ENCODE peak calls at places on chromosomes 12 and 14, in five cellular contexts. One of them, this sample, is unnamed.

GRCh38 chr14:93375673-93376156 is 28.7 kb downstream of the COX8C start:
- DNase-seq in GM23248: no peak
- DNase-seq in astrocyte: no peak
- DNase-seq in endothelial cell of umbilical vein: no peak
- DNase-seq in Karpas-422: peak
- DNase-seq in this sample: no peak

GRCh38 chr12:123712780-123713319 is 697 bp downstream of the ATP6V0A2 start:
- DNase-seq in GM23248: peak
- DNase-seq in astrocyte: no peak
- DNase-seq in endothelial cell of umbilical vein: no peak
- DNase-seq in Karpas-422: peak
- DNase-seq in this sample: no peak

GRCh38 chr12:45727994-45728624 is 1.4 kb upstream of the ARID2 start:
- DNase-seq in GM23248: peak
- DNase-seq in astrocyte: no peak
- DNase-seq in endothelial cell of umbilical vein: no peak
- DNase-seq in Karpas-422: peak
- DNase-seq in this sample: no peak

GRCh38 chr12:104669057-104669770 is 212.5 kb downstream of the CHST11 start:
- DNase-seq in GM23248: no peak
- DNase-seq in astrocyte: no peak
- DNase-seq in endothelial cell of umbilical vein: peak
- DNase-seq in Karpas-422: no peak
- DNase-seq in this sample: peak

GRCh38 chr12:28021704-28022103 is 49.2 kb upstream of the PTHLH start:
- DNase-seq in GM23248: no peak
- DNase-seq in astrocyte: no peak
- DNase-seq in endothelial cell of umbilical vein: no peak
- DNase-seq in Karpas-422: no peak
- DNase-seq in this sample: no peak

GRCh38 chr12:57135487-57135886 is 7.2 kb downstream of the LRP1 start:
- DNase-seq in GM23248: peak
- DNase-seq in astrocyte: no peak
- DNase-seq in endothelial cell of umbilical vein: no peak
- DNase-seq in Karpas-422: no peak
- DNase-seq in this sample: peak

GRCh38 chr12:59999291-59999690 is 403.5 kb downstream of the SLC16A7 start:
- DNase-seq in GM23248: no peak
- DNase-seq in astrocyte: no peak
- DNase-seq in endothelial cell of umbilical vein: no peak
- DNase-seq in Karpas-422: no peak
- DNase-seq in this sample: no peak

GRCh38 chr12:68306564-68306963 is 25.6 kb downstream of the MDM1 start:
- DNase-seq in GM23248: no peak
- DNase-seq in astrocyte: no peak
- DNase-seq in endothelial cell of umbilical vein: no peak
- DNase-seq in Karpas-422: no peak
- DNase-seq in this sample: no peak

GRCh38 chr12:88310069-88310468 is 168.0 kb downstream of the TMTC3 start:
- DNase-seq in GM23248: peak
- DNase-seq in astrocyte: peak
- DNase-seq in endothelial cell of umbilical vein: peak
- DNase-seq in Karpas-422: no peak
- DNase-seq in this sample: no peak

GRCh38 chr12:14394317-14395058 is 29.0 kb downstream of the ATF7IP start:
- DNase-seq in GM23248: peak
- DNase-seq in astrocyte: peak
- DNase-seq in endothelial cell of umbilical vein: peak
- DNase-seq in Karpas-422: peak
- DNase-seq in this sample: peak

GRCh38 chr14:57486767-57487379 is 6.8 kb downstream of the CCDC198 start:
- DNase-seq in GM23248: peak
- DNase-seq in astrocyte: peak
- DNase-seq in endothelial cell of umbilical vein: peak
- DNase-seq in Karpas-422: peak
- DNase-seq in this sample: peak

GRCh38 chr12:96985515-96986362 is 78.7 kb downstream of the NEDD1 start:
- DNase-seq in GM23248: peak
- DNase-seq in astrocyte: no peak
- DNase-seq in endothelial cell of umbilical vein: peak
- DNase-seq in Karpas-422: peak
- DNase-seq in this sample: peak

GRCh38 chr14:72416081-72416849 is 477.6 kb downstream of the DPF3 start:
- DNase-seq in GM23248: no peak
- DNase-seq in astrocyte: no peak
- DNase-seq in endothelial cell of umbilical vein: no peak
- DNase-seq in Karpas-422: no peak
- DNase-seq in this sample: no peak

GRCh38 chr14:72419226-72419625 is 474.7 kb downstream of the DPF3 start:
- DNase-seq in GM23248: no peak
- DNase-seq in astrocyte: no peak
- DNase-seq in endothelial cell of umbilical vein: no peak
- DNase-seq in Karpas-422: no peak
- DNase-seq in this sample: no peak

GRCh38 chr14:72416892-72417291 is 477.0 kb downstream of the DPF3 start:
- DNase-seq in GM23248: no peak
- DNase-seq in astrocyte: no peak
- DNase-seq in endothelial cell of umbilical vein: no peak
- DNase-seq in Karpas-422: peak
- DNase-seq in this sample: no peak

GRCh38 chr14:72423957-72424356 is 469.9 kb downstream of the DPF3 start:
- DNase-seq in GM23248: no peak
- DNase-seq in astrocyte: no peak
- DNase-seq in endothelial cell of umbilical vein: no peak
- DNase-seq in Karpas-422: no peak
- DNase-seq in this sample: no peak

GRCh38 chr14:72420749-72421452 is 473.0 kb downstream of the DPF3 start:
- DNase-seq in GM23248: peak
- DNase-seq in astrocyte: peak
- DNase-seq in endothelial cell of umbilical vein: peak
- DNase-seq in Karpas-422: peak
- DNase-seq in this sample: peak
- H2AFZ ChIP-seq in GM23248: peak
- H2AFZ ChIP-seq in astrocyte: no peak
- H2AFZ ChIP-seq in endothelial cell of umbilical vein: no peak
- H2AFZ ChIP-seq in Karpas-422: no peak
- H2AFZ ChIP-seq in this sample: peak

GRCh38 chr14:101711041-101711861 is 50.3 kb upstream of the PPP2R5C start:
- DNase-seq in GM23248: no peak
- DNase-seq in astrocyte: no peak
- DNase-seq in endothelial cell of umbilical vein: no peak
- DNase-seq in Karpas-422: no peak
- DNase-seq in this sample: no peak
- H2AFZ ChIP-seq in GM23248: no peak
- H2AFZ ChIP-seq in astrocyte: no peak
- H2AFZ ChIP-seq in endothelial cell of umbilical vein: no peak
- H2AFZ ChIP-seq in Karpas-422: no peak
- H2AFZ ChIP-seq in this sample: no peak

GRCh38 chr14:28398501-28398900 is 368.1 kb upstream of the FOXG1 start:
- DNase-seq in GM23248: no peak
- DNase-seq in astrocyte: no peak
- DNase-seq in endothelial cell of umbilical vein: no peak
- DNase-seq in Karpas-422: no peak
- DNase-seq in this sample: no peak
- H2AFZ ChIP-seq in GM23248: no peak
- H2AFZ ChIP-seq in astrocyte: no peak
- H2AFZ ChIP-seq in endothelial cell of umbilical vein: no peak
- H2AFZ ChIP-seq in Karpas-422: no peak
- H2AFZ ChIP-seq in this sample: no peak

DNA sequence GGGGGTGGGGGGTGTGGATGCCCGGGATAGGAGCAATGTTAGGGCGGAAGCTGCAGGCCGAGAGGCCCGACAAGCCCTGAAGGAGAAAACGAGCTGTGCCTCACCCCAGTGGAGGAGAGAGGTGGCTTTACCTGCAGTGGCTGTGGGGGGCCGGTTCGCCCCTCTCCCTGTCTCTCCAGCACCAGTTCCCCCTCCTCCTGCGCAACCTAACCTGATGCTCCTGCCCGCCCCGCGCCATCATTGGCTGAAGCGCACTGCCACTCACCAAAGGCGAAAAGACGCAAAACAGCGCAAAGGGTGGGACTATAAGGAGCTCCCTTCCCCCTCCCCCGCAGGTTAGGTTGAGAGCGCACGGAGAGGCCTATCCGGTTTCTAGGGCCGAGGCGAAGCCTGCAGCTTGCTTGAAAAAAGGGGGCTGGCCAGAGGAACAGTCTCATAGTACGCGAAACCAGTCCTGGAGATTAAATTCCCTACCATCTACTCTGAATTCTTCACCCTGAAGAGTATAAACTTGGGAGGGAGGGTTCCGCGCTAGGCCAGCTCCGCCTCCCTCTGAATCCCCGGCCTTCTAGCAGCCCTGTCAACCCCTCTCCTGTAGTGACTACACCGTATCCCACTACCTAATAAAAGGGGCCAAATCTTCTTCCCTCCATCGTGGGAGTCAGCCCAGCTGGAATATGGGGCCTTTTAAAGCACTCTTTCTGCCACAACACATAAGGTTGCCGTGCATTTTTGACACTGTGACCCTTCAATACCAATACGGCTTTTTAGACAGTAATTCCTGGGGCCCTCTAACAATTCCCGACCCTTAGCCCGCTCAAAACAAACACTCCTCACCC is 18.6 kb downstream of the CHD8 start:
- DNase-seq in GM23248: peak
- DNase-seq in astrocyte: peak
- DNase-seq in endothelial cell of umbilical vein: peak
- DNase-seq in Karpas-422: peak
- DNase-seq in this sample: peak
- H2AFZ ChIP-seq in GM23248: peak
- H2AFZ ChIP-seq in astrocyte: peak
- H2AFZ ChIP-seq in endothelial cell of umbilical vein: peak
- H2AFZ ChIP-seq in Karpas-422: peak
- H2AFZ ChIP-seq in this sample: no peak

GRCh38 chr12:121793501-121793835 is at the start of gene RHOF:
- DNase-seq in GM23248: peak
- DNase-seq in astrocyte: no peak
- DNase-seq in endothelial cell of umbilical vein: no peak
- DNase-seq in Karpas-422: peak
- DNase-seq in this sample: peak
- H2AFZ ChIP-seq in GM23248: peak
- H2AFZ ChIP-seq in astrocyte: peak
- H2AFZ ChIP-seq in endothelial cell of umbilical vein: peak
- H2AFZ ChIP-seq in Karpas-422: peak
- H2AFZ ChIP-seq in this sample: peak

GRCh38 chr14:34462132-34462893 is at the start of gene SPTSSA:
- DNase-seq in GM23248: peak
- DNase-seq in astrocyte: peak
- DNase-seq in endothelial cell of umbilical vein: peak
- DNase-seq in Karpas-422: peak
- DNase-seq in this sample: peak

GRCh38 chr14:34460295-34460694 is 1.7 kb downstream of the SPTSSA start:
- DNase-seq in GM23248: no peak
- DNase-seq in astrocyte: no peak
- DNase-seq in endothelial cell of umbilical vein: no peak
- DNase-seq in Karpas-422: no peak
- DNase-seq in this sample: no peak

GRCh38 chr14:34463598-34463961 is 1.5 kb upstream of the SPTSSA start:
- DNase-seq in GM23248: no peak
- DNase-seq in astrocyte: no peak
- DNase-seq in endothelial cell of umbilical vein: no peak
- DNase-seq in Karpas-422: peak
- DNase-seq in this sample: no peak

GRCh38 chr14:34460841-34461240 is 1.2 kb downstream of the SPTSSA start:
- DNase-seq in GM23248: peak
- DNase-seq in astrocyte: peak
- DNase-seq in endothelial cell of umbilical vein: peak
- DNase-seq in Karpas-422: peak
- DNase-seq in this sample: no peak

GRCh38 chr14:34461334-34462131 is 507 bp downstream of the SPTSSA start:
- DNase-seq in GM23248: peak
- DNase-seq in astrocyte: peak
- DNase-seq in endothelial cell of umbilical vein: peak
- DNase-seq in Karpas-422: peak
- DNase-seq in this sample: peak
- H2AFZ ChIP-seq in GM23248: peak
- H2AFZ ChIP-seq in astrocyte: no peak
- H2AFZ ChIP-seq in endothelial cell of umbilical vein: peak
- H2AFZ ChIP-seq in Karpas-422: no peak
- H2AFZ ChIP-seq in this sample: no peak

GRCh38 chr14:36227802-36228201 is 51.3 kb upstream of the PTCSC3 start:
- DNase-seq in GM23248: no peak
- DNase-seq in astrocyte: peak
- DNase-seq in endothelial cell of umbilical vein: peak
- DNase-seq in Karpas-422: no peak
- DNase-seq in this sample: no peak
- H2AFZ ChIP-seq in GM23248: no peak
- H2AFZ ChIP-seq in astrocyte: no peak
- H2AFZ ChIP-seq in endothelial cell of umbilical vein: no peak
- H2AFZ ChIP-seq in Karpas-422: no peak
- H2AFZ ChIP-seq in this sample: no peak

DNA sequence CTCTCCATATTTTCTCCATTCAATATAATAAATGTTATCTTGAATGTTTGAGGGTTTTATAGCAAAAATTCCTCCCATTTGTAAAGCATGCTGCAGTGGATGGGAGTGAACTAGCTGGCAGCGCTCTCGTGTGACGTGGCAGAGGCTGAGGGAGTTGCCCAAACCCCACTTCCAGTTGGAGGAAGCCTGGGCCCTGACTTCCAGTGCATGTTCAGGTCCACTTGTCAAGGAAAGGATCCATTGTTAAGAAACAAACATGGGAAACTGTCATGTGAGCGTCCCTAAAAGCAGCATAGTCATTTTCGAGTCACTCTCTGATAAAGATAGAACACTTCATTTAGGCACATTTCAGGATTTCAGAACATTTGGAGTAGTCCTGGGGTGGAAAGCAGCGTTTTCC is 116.6 kb downstream of the SLC25A47 start:
- DNase-seq in GM23248: peak
- DNase-seq in astrocyte: peak
- DNase-seq in endothelial cell of umbilical vein: peak
- DNase-seq in Karpas-422: no peak
- DNase-seq in this sample: peak
- H2AFZ ChIP-seq in GM23248: peak
- H2AFZ ChIP-seq in astrocyte: no peak
- H2AFZ ChIP-seq in endothelial cell of umbilical vein: no peak
- H2AFZ ChIP-seq in Karpas-422: no peak
- H2AFZ ChIP-seq in this sample: no peak